ENCODE peak calls at places on chromosome 14, in four cellular contexts. One of them, this sample, is unnamed. For H3K27me3, the result is how much of the 10 kb centered on the place peaks cover.

GRCh38 chr14:62819931-62820330 is 225.3 kb downstream of the KCNH5 start:
- DNase-seq in ascending aorta: no peak
- DNase-seq in left ventricle myocardium inferior: no peak
- DNase-seq in neuronal stem cell: no peak
- DNase-seq in this sample: no peak

GRCh38 chr14:50030049-50030448 is 86.3 kb downstream of the VCPKMT start:
- DNase-seq in left ventricle myocardium inferior: no peak
- DNase-seq in neuronal stem cell: no peak
- DNase-seq in ascending aorta: no peak
- DNase-seq in this sample: no peak

GRCh38 chr14:89041245-89041585 is 216.8 kb downstream of the TTC8 start:
- DNase-seq in neuronal stem cell: no peak
- DNase-seq in ascending aorta: peak
- DNase-seq in left ventricle myocardium inferior: no peak
- DNase-seq in this sample: peak

GRCh38 chr14:103534576-103535061 is 5.6 kb downstream of the TRMT61A start:
- DNase-seq in ascending aorta: no peak
- DNase-seq in neuronal stem cell: no peak
- DNase-seq in left ventricle myocardium inferior: no peak
- DNase-seq in this sample: no peak

GRCh38 chr14:64474041-64474440 is 8.7 kb downstream of the AKAP5 start:
- DNase-seq in neuronal stem cell: no peak
- DNase-seq in left ventricle myocardium inferior: no peak
- DNase-seq in ascending aorta: no peak
- DNase-seq in this sample: no peak

GRCh38 chr14:85519661-85520305 is 10.2 kb upstream of the FLRT2 start:
- DNase-seq in neuronal stem cell: no peak
- DNase-seq in left ventricle myocardium inferior: no peak
- DNase-seq in ascending aorta: no peak
- DNase-seq in this sample: no peak

GRCh38 chr14:104873380-104874055 is 8.4 kb downstream of the CEP170B start:
- DNase-seq in ascending aorta: no peak
- DNase-seq in left ventricle myocardium inferior: no peak
- DNase-seq in neuronal stem cell: no peak
- DNase-seq in this sample: no peak

GRCh38 chr14:103973354-103973753 is 31.0 kb upstream of the RD3L start:
- DNase-seq in ascending aorta: no peak
- DNase-seq in left ventricle myocardium inferior: no peak
- DNase-seq in neuronal stem cell: no peak
- DNase-seq in this sample: no peak

GRCh38 chr14:67514650-67515385 is 18.3 kb upstream of the PLEKHH1 start:
- DNase-seq in ascending aorta: peak
- DNase-seq in left ventricle myocardium inferior: peak
- DNase-seq in neuronal stem cell: no peak
- DNase-seq in this sample: no peak
- H3K27me3 ChIP-seq in ascending aorta: under half
- H3K27me3 ChIP-seq in left ventricle myocardium inferior: under half
- H3K27me3 ChIP-seq in neuronal stem cell: half or more
- H3K27me3 ChIP-seq in this sample: under half

DNA sequence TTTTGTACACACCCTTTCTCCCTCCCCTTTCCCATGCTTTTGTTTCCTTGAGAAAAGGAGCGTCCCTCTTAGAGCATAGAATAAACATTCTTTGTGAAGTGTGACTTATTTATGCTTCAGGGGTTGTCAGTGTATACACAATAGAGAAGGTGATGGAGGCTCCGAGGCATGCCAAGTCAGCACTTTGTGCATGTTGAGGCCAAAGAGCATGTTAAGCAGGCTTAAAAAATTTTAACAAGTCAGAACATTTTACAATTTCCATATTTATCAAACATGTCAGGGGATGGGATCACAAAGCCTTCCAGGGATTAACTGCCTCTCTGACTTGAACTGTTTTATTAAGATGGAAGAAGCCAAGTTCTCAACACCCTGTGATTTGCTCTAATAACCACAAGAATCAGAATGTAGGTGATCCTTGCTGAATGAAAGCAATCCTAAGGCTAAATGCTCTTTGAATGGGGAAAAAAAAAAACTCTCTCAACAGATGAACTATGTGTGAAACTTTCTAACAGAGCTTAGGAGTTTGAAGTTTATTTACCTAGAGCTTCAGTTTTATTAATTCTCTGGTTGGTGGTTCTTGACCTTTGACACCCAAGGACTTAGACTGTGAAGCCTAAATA is 223.1 kb downstream of the RAD51B start:
- DNase-seq in ascending aorta: no peak
- DNase-seq in neuronal stem cell: peak
- DNase-seq in left ventricle myocardium inferior: no peak
- DNase-seq in this sample: peak
- H3K27ac ChIP-seq in ascending aorta: peak
- H3K27ac ChIP-seq in neuronal stem cell: peak
- H3K27ac ChIP-seq in left ventricle myocardium inferior: peak
- H3K27ac ChIP-seq in this sample: peak

GRCh38 chr14:69558774-69559173 is 15.9 kb downstream of the CCDC177 start:
- DNase-seq in ascending aorta: no peak
- DNase-seq in left ventricle myocardium inferior: no peak
- DNase-seq in neuronal stem cell: no peak
- DNase-seq in this sample: no peak

GRCh38 chr14:69567563-69567962 is 7.1 kb downstream of the CCDC177 start:
- DNase-seq in neuronal stem cell: no peak
- DNase-seq in ascending aorta: no peak
- DNase-seq in left ventricle myocardium inferior: no peak
- DNase-seq in this sample: no peak

GRCh38 chr14:69559581-69560011 is 15.1 kb downstream of the CCDC177 start:
- DNase-seq in neuronal stem cell: no peak
- DNase-seq in ascending aorta: no peak
- DNase-seq in left ventricle myocardium inferior: no peak
- DNase-seq in this sample: no peak

GRCh38 chr14:69560826-69561225 is 13.8 kb downstream of the CCDC177 start:
- DNase-seq in left ventricle myocardium inferior: no peak
- DNase-seq in ascending aorta: no peak
- DNase-seq in neuronal stem cell: no peak
- DNase-seq in this sample: no peak

DNA sequence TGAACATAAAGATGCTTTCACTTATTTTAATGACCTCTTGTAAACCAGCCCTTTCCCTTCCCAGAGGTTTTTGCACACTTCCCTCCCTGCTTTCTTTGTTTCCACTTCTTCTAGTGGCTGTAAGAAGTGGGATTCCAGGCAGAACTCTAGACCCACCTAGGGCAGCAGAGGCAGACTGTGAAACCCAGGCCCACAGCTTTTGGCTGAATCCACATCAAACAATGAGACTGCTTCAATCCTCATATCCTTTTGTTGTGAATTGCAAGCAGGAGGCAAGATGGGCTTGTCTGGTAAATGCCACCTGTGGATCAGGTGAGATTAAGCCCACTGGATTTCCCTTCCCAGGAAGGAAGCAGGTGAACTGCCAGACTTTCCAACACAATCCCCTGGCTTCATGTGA is 12.8 kb downstream of the CCDC177 start:
- DNase-seq in ascending aorta: no peak
- DNase-seq in left ventricle myocardium inferior: no peak
- DNase-seq in neuronal stem cell: no peak
- DNase-seq in this sample: no peak
- H3K27me3 ChIP-seq in ascending aorta: under half
- H3K27me3 ChIP-seq in left ventricle myocardium inferior: half or more
- H3K27me3 ChIP-seq in neuronal stem cell: under half
- H3K27me3 ChIP-seq in this sample: under half

DNA sequence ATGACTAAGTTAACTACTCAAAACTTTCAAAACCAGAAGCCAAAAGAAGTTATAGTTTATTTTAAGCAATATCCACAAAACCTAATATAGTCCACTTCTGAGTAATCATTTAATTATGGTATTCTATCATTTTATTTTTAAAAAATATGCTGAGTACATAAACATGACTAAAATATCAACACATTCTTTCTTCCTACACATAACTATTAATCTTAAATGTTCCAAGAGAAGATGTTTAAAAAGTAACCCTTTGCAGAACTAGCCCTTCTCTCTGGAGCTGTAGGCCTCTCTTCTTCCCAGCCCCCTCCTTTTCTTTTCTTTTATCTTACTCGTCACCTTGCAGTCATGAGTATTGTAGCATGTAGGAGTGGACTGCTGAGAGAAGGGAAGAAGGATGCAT is 941.8 kb downstream of the NRXN3 start:
- DNase-seq in left ventricle myocardium inferior: no peak
- DNase-seq in neuronal stem cell: no peak
- DNase-seq in ascending aorta: no peak
- DNase-seq in this sample: no peak
- H3K27ac ChIP-seq in left ventricle myocardium inferior: no peak
- H3K27ac ChIP-seq in neuronal stem cell: no peak
- H3K27ac ChIP-seq in ascending aorta: no peak
- H3K27ac ChIP-seq in this sample: no peak